ENCODE peak calls at places on chromosomes 3 and 15, in four cellular contexts. X, I, Y and H are unnamed samples.

GRCh38 chr3:9947025-9947995 is 4.9 kb downstream of the PRRT3 start:
- DNase-seq in X (peak; percentile 85), I (peak; percentile 87), Y (peak; percentile 80), H (peak; percentile 92)

GRCh38 chr3:129599073-129599472 is 7.4 kb downstream of the PLXND1 start:
- DNase-seq in I (no peak), Y (no peak), X (no peak), H (no peak)

GRCh38 chr15:100787567-100787941 is 92.1 kb upstream of the ALDH1A3 start:
- DNase-seq in I (no peak), Y (no peak), X (no peak), H (no peak)

GRCh38 chr15:78392430-78392829 is 45.6 kb upstream of the IREB2 start:
- DNase-seq in Y (peak; percentile 75), I (peak; percentile 64), X (no peak), H (peak; percentile 61)

GRCh38 chr3:60025071-60026055 is 975.5 kb upstream of the CFAP20DC start:
- DNase-seq in X (no peak), Y (no peak), I (no peak), H (no peak)

GRCh38 chr3:172562881-172563835 is 39.9 kb upstream of the TNFSF10 start:
- DNase-seq in X (no peak), I (no peak), Y (no peak), H (peak; percentile 65)

GRCh38 chr15:62781081-62781497 is 261.5 kb upstream of the TPM1 start:
- DNase-seq in Y (no peak), X (peak; percentile 28), I (peak; percentile 84), H (no peak)

GRCh38 chr15:58053236-58054153 is 12.0 kb downstream of the ALDH1A2 start:
- DNase-seq in I (no peak), Y (no peak), X (peak; percentile 64), H (no peak)

GRCh38 chr3:78712270-78712669 is 1055.5 kb downstream of the ROBO1 start:
- DNase-seq in Y (no peak), I (no peak), X (no peak), H (no peak)

GRCh38 chr3:142028174-142028833 is 121.0 kb downstream of the TFDP2 start:
- DNase-seq in I (peak; percentile 33), Y (peak; percentile 14), X (peak; percentile 83), H (peak; percentile 30)

GRCh38 chr3:100927775-100928174 is 65.4 kb downstream of the ABI3BP start:
- DNase-seq in Y (no peak), X (no peak), I (no peak), H (no peak)

GRCh38 chr3:2706144-2706835 is 403.9 kb downstream of the IL5RA start:
- DNase-seq in X (no peak), Y (no peak), I (no peak), H (no peak)

GRCh38 chr3:124941729-124942128 is 7.2 kb upstream of the MUC13 start:
- DNase-seq in Y (no peak), X (no peak), I (no peak), H (no peak)

GRCh38 chr3:100523050-100523760 is 30.8 kb downstream of the TMEM45A start:
- DNase-seq in I (no peak), Y (no peak), X (no peak), H (no peak)

GRCh38 chr3:147008886-147009285 is 397.5 kb downstream of the ZIC4 start:
- DNase-seq in X (no peak), I (no peak), Y (no peak), H (no peak)

GRCh38 chr15:77225641-77226040 is 154.7 kb upstream of the TSPAN3 start:
- DNase-seq in I (no peak), Y (no peak), X (no peak), H (no peak)

GRCh38 chr15:29132110-29132420 is 137.6 kb downstream of the NSMCE3 start:
- DNase-seq in X (no peak), I (no peak), Y (no peak), H (no peak)

GRCh38 chr3:126133606-126134005 is 46.8 kb downstream of the ALDH1L1 start:
- DNase-seq in I (no peak), Y (peak; percentile 3), X (no peak), H (peak; percentile 85)

GRCh38 chr3:45123030-45123429 is 23.1 kb downstream of the CDCP1 start:
- DNase-seq in I (no peak), X (no peak), Y (no peak), H (no peak)

GRCh38 chr3:77254967-77255831 is 215.3 kb downstream of the ROBO2 start:
- DNase-seq in Y (peak; percentile 16), I (peak; percentile 69), X (peak; percentile 80), H (no peak)

GRCh38 chr3:99700637-99701268 is 62.4 kb downstream of the COL8A1 start:
- DNase-seq in I (no peak), X (no peak), Y (no peak), H (no peak)

GRCh38 chr3:108182339-108182738 is 39.9 kb downstream of the IFT57 start:
- DNase-seq in I (no peak), X (no peak), Y (no peak), H (no peak)

GRCh38 chr3:9098716-9099675 is 135.7 kb upstream of the RAD18 start:
- DNase-seq in Y (no peak), X (peak; percentile 23), I (peak; percentile 20), H (no peak)

GRCh38 chr3:51966016-51966415 is 1.2 kb downstream of the PCBP4 start:
- DNase-seq in Y (no peak), X (no peak), I (no peak), H (no peak)

GRCh38 chr3:103085465-103085864 is 650.6 kb downstream of the ZPLD1 start:
- DNase-seq in I (no peak), X (no peak), Y (no peak), H (no peak)

GRCh38 chr15:71532994-71533393 is 277.4 kb upstream of the NR2E3 start:
- DNase-seq in Y (no peak), I (peak; percentile 18), X (peak; percentile 47), H (no peak)

GRCh38 chr3:39978293-39978692 is 168.9 kb downstream of the MYRIP start:
- DNase-seq in Y (no peak), I (no peak), X (no peak), H (no peak)

GRCh38 chr3:50459792-50460191 is 43.6 kb downstream of the CACNA2D2 start:
- DNase-seq in I (no peak), Y (no peak), X (peak; percentile 36), H (no peak)

GRCh38 chr3:178823556-178824229 is 247.9 kb downstream of the ZMAT3 start:
- DNase-seq in X (no peak), I (no peak), Y (no peak), H (no peak)

GRCh38 chr15:60740787-60741354 is 261.9 kb upstream of the ICE2 start:
- DNase-seq in X (no peak), Y (no peak), I (no peak), H (no peak)

GRCh38 chr15:51401065-51401780 is 59.8 kb downstream of the GLDN start:
- DNase-seq in I (no peak), Y (no peak), X (no peak), H (no peak)
- H3K4me3 ChIP-seq in I (no peak overlapping the region), Y (no peak overlapping the region), X (no peak overlapping the region), H (no peak overlapping the region)

GRCh38 chr15:93985925-93986324 is 245.4 kb upstream of the MCTP2 start:
- DNase-seq in Y (no peak), I (no peak), X (no peak), H (no peak)

GRCh38 chr15:93986400-93986984 is 244.9 kb upstream of the MCTP2 start:
- DNase-seq in Y (no peak), I (no peak), X (no peak), H (no peak)

GRCh38 chr15:93987068-93987467 is 244.3 kb upstream of the MCTP2 start:
- DNase-seq in I (no peak), X (no peak), Y (no peak), H (no peak)

GRCh38 chr15:93983501-93983900 is 247.9 kb upstream of the MCTP2 start:
- DNase-seq in X (no peak), Y (no peak), I (no peak), H (no peak)

DNA sequence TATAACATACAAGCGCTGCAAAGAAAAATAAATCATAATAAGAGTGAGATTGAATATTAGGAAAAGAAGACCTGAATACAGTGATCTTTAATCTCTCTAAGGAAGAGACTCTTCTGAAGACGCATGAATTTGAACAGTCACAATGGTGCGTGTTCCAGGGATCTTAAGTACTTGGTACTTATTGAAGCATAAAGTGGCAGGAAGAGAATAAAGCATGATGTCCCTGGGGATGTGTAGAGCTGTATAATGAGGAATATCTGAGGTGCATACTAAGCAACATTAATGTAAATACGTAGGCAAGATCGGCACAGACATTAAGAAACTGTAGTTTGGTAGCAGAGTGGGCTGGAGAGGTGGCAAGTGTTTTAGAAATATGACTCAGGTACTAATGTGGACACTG is 246.2 kb upstream of the MCTP2 start:
- DNase-seq in X (no peak), I (no peak), Y (no peak), H (no peak)
- H3K4me3 ChIP-seq in X (no peak overlapping the region), I (no peak overlapping the region), Y (no peak overlapping the region), H (no peak overlapping the region)

DNA sequence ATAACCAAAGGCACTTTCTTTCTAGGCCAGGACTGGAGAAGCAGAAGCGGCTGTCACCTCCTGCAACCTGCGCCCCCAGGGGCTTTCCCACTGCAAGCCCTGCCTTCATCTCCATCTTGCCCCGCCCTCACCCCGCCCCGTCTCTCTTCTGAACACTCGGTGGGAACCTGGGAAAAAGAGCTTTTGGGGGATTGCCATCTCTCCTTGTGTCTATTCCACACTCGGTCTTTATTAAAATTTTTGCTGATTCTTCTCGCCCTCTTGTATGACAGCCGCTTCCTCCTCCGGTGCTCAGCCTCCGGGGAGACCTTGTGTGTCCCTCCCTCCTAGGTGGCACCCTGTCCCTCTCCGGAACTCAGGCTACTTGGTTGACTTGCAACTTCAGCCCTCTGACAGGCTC is 41.9 kb upstream of the SPESP1 start:
- DNase-seq in X (peak; percentile 9), Y (no peak), I (peak; percentile 34), H (no peak)
- H3K4me3 ChIP-seq in X (no peak overlapping the region), Y (no peak overlapping the region), I (no peak overlapping the region), H (no peak overlapping the region)

GRCh38 chr15:98721166-98721565 is 72.8 kb downstream of the IGF1R start:
- DNase-seq in Y (no peak), X (no peak), I (no peak), H (no peak)
- H3K4me3 ChIP-seq in Y (no peak overlapping the region), X (no peak overlapping the region), I (no peak overlapping the region), H (no peak overlapping the region)

GRCh38 chr15:89360294-89360971 is 25.8 kb upstream of the POLG start:
- DNase-seq in I (peak; percentile 83), X (peak; percentile 81), Y (no peak), H (no peak)
- H3K4me3 ChIP-seq in I (peak overlapping the region; percentile 92), X (no peak overlapping the region), Y (no peak overlapping the region), H (no peak overlapping the region)

GRCh38 chr3:104566054-104566453 is 800.7 kb upstream of the ALCAM start:
- DNase-seq in Y (no peak), I (no peak), X (no peak), H (no peak)

GRCh38 chr3:104561324-104561723 is 805.4 kb upstream of the ALCAM start:
- DNase-seq in Y (no peak), I (no peak), X (no peak), H (no peak)

DNA sequence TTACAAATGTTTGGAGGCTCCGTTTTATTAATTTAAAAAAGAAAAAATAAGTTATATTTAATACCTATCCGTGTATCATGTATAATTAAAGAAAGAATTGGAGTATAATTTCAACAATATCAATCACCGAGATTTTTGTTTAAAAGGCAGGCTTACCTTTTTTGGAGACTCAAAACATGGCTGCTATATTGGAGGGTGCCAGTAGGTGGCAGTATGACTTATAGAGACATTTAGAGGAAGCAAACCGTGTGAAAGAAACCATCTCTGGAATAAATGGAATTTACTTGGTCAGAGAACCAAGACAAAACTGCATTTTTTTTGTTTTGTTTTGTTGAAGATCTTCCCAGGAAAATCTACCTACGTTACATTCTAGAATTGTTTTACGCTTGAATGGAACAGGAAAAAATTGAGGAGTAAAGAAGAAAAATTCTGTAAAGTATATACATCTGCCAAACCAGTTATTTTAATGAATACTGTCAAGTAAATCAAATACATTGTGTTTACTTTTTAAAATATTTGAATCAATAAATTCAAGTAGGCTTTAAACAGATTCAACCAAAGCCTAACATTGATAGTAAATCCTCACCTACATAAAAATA is 802.6 kb upstream of the ALCAM start:
- DNase-seq in X (peak; percentile 41), Y (peak; percentile 53), I (peak; percentile 68), H (no peak)
- H3K4me3 ChIP-seq in X (no peak overlapping the region), Y (no peak overlapping the region), I (no peak overlapping the region), H (no peak overlapping the region)